ENCODE peak calls at places on chromosome 22, in five cellular contexts. E is endothelial cell; R is HuH-7.5; V is stimulated activated naive B cell treated with anti-CD40 and anti-IgM and Interleukin-4, amounts not matched to agents 10 μg/mL and 1 μg/mL and 100 μg/mL, for 72 hours; P is tibial nerve. X is an unnamed sample.

GRCh38 chr22:46052331-46052771 is 75.4 kb upstream of the WNT7B start:
- DNase-seq in R (no peak), P (no peak), E (no peak), V (no peak), X (no peak)

GRCh38 chr22:28017859-28018258 is 98.8 kb upstream of the PITPNB start:
- DNase-seq in E (no peak), P (no peak), R (no peak), V (no peak), X (no peak)

GRCh38 chr22:49509016-49509415 is 318.7 kb downstream of the BRD1 start:
- DNase-seq in P (no peak), E (no peak), R (no peak), V (no peak), X (no peak)

GRCh38 chr22:39528681-39529486 is 3.7 kb downstream of the RPS19BP1 start:
- DNase-seq in E (peak), R (peak), P (peak), V (peak), X (peak)

GRCh38 chr22:49321477-49322055 is 506.1 kb downstream of the BRD1 start:
- DNase-seq in V (no peak), P (no peak), R (no peak), E (no peak), X (no peak)

GRCh38 chr22:44192098-44192810 is 11.5 kb downstream of the PARVG start:
- DNase-seq in P (no peak), R (no peak), V (no peak), E (no peak), X (no peak)

GRCh38 chr22:37121887-37122591 is 12.5 kb upstream of the TMPRSS6 start:
- DNase-seq in P (no peak), V (peak), E (peak), R (no peak), X (peak)

GRCh38 chr22:44337658-44338004 is 24.9 kb upstream of the SHISAL1 start:
- DNase-seq in V (no peak), E (no peak), R (no peak), P (no peak), X (no peak)

GRCh38 chr22:24338701-24339451 is 68.2 kb downstream of the SPECC1L start:
- DNase-seq in R (no peak), V (no peak), P (no peak), E (no peak), X (no peak)

GRCh38 chr22:43002198-43002577 is 12.8 kb downstream of the PACSIN2 start:
- DNase-seq in R (no peak), V (no peak), P (no peak), E (no peak), X (no peak)

GRCh38 chr22:39303892-39304671 is 15.3 kb downstream of the RPL3 start:
- DNase-seq in V (no peak), E (no peak), P (no peak), R (no peak), X (no peak)

GRCh38 chr22:34427436-34427835 is 507.2 kb upstream of the LARGE1 start:
- DNase-seq in E (no peak), V (no peak), R (no peak), P (no peak), X (no peak)

GRCh38 chr22:37182101-37182948 is 5.7 kb downstream of the C1QTNF6 start:
- DNase-seq in P (no peak), V (no peak), R (no peak), E (no peak), X (no peak)

GRCh38 chr22:42418811-42419243 is 13.4 kb downstream of the NFAM1 start:
- DNase-seq in V (no peak), R (no peak), P (no peak), E (no peak), X (no peak)

GRCh38 chr22:32462452-32462851 is 1.8 kb downstream of the BPIFC start:
- DNase-seq in V (no peak), E (no peak), R (no peak), P (no peak), X (no peak)

GRCh38 chr22:38471237-38471636 is 3.3 kb downstream of the KDELR3 start:
- DNase-seq in E (no peak), R (no peak), V (no peak), P (no peak), X (no peak)

GRCh38 chr22:45105281-45105700 is 58.4 kb upstream of the NUP50 start:
- DNase-seq in V (no peak), R (no peak), E (no peak), P (no peak), X (peak)

GRCh38 chr22:42328130-42328821 is 57.8 kb upstream of the TCF20 start:
- DNase-seq in E (no peak), V (no peak), P (no peak), R (no peak), X (no peak)

GRCh38 chr22:28911777-28912669 is 28.7 kb downstream of the ZNRF3 start:
- DNase-seq in P (no peak), E (no peak), V (no peak), R (peak), X (peak)

GRCh38 chr22:44311855-44312170 is 938 bp downstream of the SHISAL1 start:
- DNase-seq in V (no peak), R (no peak), P (no peak), E (no peak), X (no peak)

GRCh38 chr22:49228431-49229037 is 599.1 kb downstream of the BRD1 start:
- DNase-seq in P (no peak), R (no peak), E (no peak), V (no peak), X (no peak)

GRCh38 chr22:19354201-19354600 is 62.7 kb upstream of the CLTCL1 start:
- DNase-seq in R (no peak), V (no peak), P (no peak), E (no peak), X (no peak)

GRCh38 chr22:50626856-50627451 is 998 bp downstream of the ARSA start:
- DNase-seq in R (no peak), P (no peak), E (no peak), V (no peak), X (no peak)

GRCh38 chr22:37546436-37547248 is 13.6 kb upstream of the CDC42EP1 start:
- DNase-seq in R (peak), E (no peak), P (no peak), V (no peak), X (peak)

GRCh38 chr22:38347944-38348750 is 30.9 kb upstream of the CSNK1E start:
- DNase-seq in V (no peak), E (no peak), R (no peak), P (no peak), X (no peak)

X was measured in HepG2.